ENCODE peak calls at places on chromosome 9, in nine cellular contexts. V is coronary artery; L is CD4-positive, alpha-beta T cell; M is astrocyte; T is kidney; U is heart left ventricle; O is OCI-LY7; I is brain microvascular endothelial cell; Y is tibial artery. D is an unnamed sample.

GRCh38 chr9:84296146-84296843 is 44.3 kb downstream of the SLC28A3 start:
- DNase-seq in V (no peak), L (peak; percentile 11), M (peak; percentile 82), T (no peak), U (no peak), O (no peak), I (peak; percentile 65), Y (no peak), D (peak; percentile 33)

GRCh38 chr9:36151306-36152210 is 15.0 kb downstream of the GLIPR2 start:
- DNase-seq in V (no peak), L (peak; percentile 80), M (peak; percentile 75), T (peak; percentile 83), U (peak; percentile 69), O (peak; percentile 92), I (peak; percentile 61), Y (peak; percentile 77), D (no peak)

GRCh38 chr9:85021686-85022085 is 352.2 kb downstream of the NTRK2 start:
- DNase-seq in V (no peak), L (no peak), M (no peak), T (no peak), U (no peak), O (no peak), I (no peak), Y (no peak), D (no peak)

GRCh38 chr9:94165592-94166236 is 81.5 kb downstream of the PTPDC1 start:
- DNase-seq in V (peak; percentile 99), L (peak; percentile 94), M (peak; percentile 96), T (peak; percentile 100), U (peak; percentile 98), O (peak; percentile 99), I (peak; percentile 98), Y (peak; percentile 99), D (peak; percentile 95)

GRCh38 chr9:112529316-112529715 is 42.7 kb downstream of the KIAA1958 start:
- DNase-seq in V (no peak), L (no peak), M (no peak), T (no peak), U (no peak), O (no peak), I (no peak), Y (no peak), D (no peak)

GRCh38 chr9:34503406-34503805 is 19.4 kb downstream of the ENHO start:
- DNase-seq in V (no peak), L (no peak), M (no peak), T (no peak), U (no peak), O (no peak), I (no peak), Y (no peak), D (no peak)

GRCh38 chr9:84218322-84218721 is 122.2 kb downstream of the SLC28A3 start:
- DNase-seq in V (no peak), L (no peak), M (no peak), T (no peak), U (no peak), O (no peak), I (no peak), Y (no peak), D (no peak)

GRCh38 chr9:127741831-127742434 is 6.8 kb upstream of the TOR2A start:
- DNase-seq in V (no peak), L (no peak), M (peak; percentile 10), T (peak; percentile 84), U (peak; percentile 79), O (no peak), I (no peak), Y (no peak), D (no peak)

GRCh38 chr9:97710356-97711222 is 13.4 kb upstream of the XPA start:
- DNase-seq in V (no peak), L (no peak), M (peak; percentile 30), T (no peak), U (peak; percentile 35), O (peak; percentile 74), I (peak; percentile 62), Y (no peak), D (no peak)

GRCh38 chr9:95508968-95509850 is 7.6 kb downstream of the PTCH1 start:
- DNase-seq in V (peak; percentile 92), L (no peak), M (peak; percentile 87), T (peak; percentile 95), U (peak; percentile 88), O (peak; percentile 92), I (peak; percentile 89), Y (peak; percentile 94), D (peak; percentile 56)

GRCh38 chr9:126701820-126702500 is 88.2 kb downstream of the LMX1B start:
- DNase-seq in V (peak; percentile 65), L (no peak), M (no peak), T (peak; percentile 50), U (peak; percentile 12), O (no peak), I (no peak), Y (peak; percentile 56), D (no peak)

GRCh38 chr9:99015890-99016289 is 72.2 kb downstream of the COL15A1 start:
- DNase-seq in V (no peak), L (no peak), M (no peak), T (no peak), U (no peak), O (no peak), I (no peak), Y (no peak), D (no peak)

GRCh38 chr9:99015448-99015847 is 71.7 kb downstream of the COL15A1 start:
- DNase-seq in V (no peak), L (no peak), M (no peak), T (no peak), U (no peak), O (no peak), I (no peak), Y (no peak), D (no peak)

GRCh38 chr9:99011161-99011709 is 67.5 kb downstream of the COL15A1 start:
- DNase-seq in V (no peak), L (no peak), M (peak; percentile 54), T (no peak), U (no peak), O (peak; percentile 61), I (no peak), Y (no peak), D (no peak)

GRCh38 chr9:99013550-99013949 is 69.8 kb downstream of the COL15A1 start:
- DNase-seq in V (no peak), L (no peak), M (no peak), T (no peak), U (no peak), O (no peak), I (no peak), Y (no peak), D (no peak)

DNA sequence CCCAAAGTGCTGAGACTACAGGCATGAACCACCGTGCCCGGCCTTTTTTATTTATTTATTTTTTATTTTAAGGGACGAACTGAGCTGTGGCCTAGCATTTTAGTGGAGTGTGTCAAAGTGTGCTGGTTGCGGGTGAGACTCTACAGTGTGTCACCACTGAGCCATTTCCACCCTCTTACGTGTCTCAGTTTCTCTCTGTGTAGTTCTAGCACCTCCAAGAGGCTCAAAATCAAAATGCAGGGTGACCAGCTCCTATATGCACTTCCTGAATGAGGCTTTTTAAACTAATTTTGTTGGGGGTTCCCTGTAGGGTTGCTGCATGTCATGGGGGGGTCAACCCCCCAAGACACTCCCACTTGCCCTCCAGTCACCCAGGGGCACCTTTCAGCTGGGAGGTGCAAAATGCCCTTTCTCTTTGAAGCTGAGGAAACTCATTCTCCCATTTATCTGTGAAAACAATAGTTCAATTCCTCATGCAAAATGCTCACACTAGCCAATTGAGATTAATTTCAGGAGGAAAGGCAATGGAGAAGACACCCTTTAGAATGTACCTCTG is 69.3 kb downstream of the COL15A1 start:
- DNase-seq in V (no peak), L (no peak), M (no peak), T (no peak), U (no peak), O (no peak), I (no peak), Y (no peak), D (no peak)
- H3K27ac ChIP-seq in V (no peak overlapping the region), L (no peak overlapping the region), M (no peak overlapping the region), T (no peak overlapping the region), U (peak overlapping the region; percentile 37), O (no peak overlapping the region), I (no peak overlapping the region), Y (no peak overlapping the region), D (no peak overlapping the region)

GRCh38 chr9:70260007-70260443 is 1.2 kb downstream of the SMC5 start:
- DNase-seq in V (no peak), L (no peak), M (no peak), T (peak; percentile 59), U (no peak), O (no peak), I (no peak), Y (no peak), D (no peak)
- H3K27ac ChIP-seq in V (no peak overlapping the region), L (no peak overlapping the region), M (peak overlapping the region; percentile 97), T (no peak overlapping the region), U (no peak overlapping the region), O (no peak overlapping the region), I (peak overlapping the region; percentile 96), Y (peak overlapping the region; percentile 96), D (peak overlapping the region; percentile 94)

GRCh38 chr9:73719660-73720059 is 568.0 kb downstream of the ANXA1 start:
- DNase-seq in V (no peak), L (no peak), M (no peak), T (no peak), U (no peak), O (no peak), I (no peak), Y (no peak), D (peak; percentile 5)

GRCh38 chr9:73715591-73715990 is 563.9 kb downstream of the ANXA1 start:
- DNase-seq in V (no peak), L (no peak), M (no peak), T (no peak), U (no peak), O (no peak), I (no peak), Y (no peak), D (no peak)

DNA sequence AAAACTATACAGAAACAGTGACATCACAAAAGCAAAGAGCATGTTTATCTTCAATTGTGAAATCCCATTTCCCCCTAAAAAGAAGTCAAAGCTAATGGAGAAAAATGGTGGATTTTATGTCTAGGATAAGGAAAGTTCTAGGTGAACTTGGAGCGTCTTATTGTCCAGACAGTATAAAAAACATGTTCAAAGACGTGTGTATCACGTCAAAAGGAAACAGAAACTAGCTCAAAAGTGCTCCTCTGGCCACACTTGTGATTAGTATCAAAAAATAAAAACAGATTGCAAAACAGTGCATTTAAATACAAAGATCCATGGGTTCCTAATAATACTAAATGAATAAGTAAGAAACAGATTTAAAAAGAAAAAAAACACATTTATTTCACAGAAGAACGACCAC is 568.9 kb downstream of the ANXA1 start:
- DNase-seq in V (no peak), L (no peak), M (no peak), T (no peak), U (no peak), O (no peak), I (no peak), Y (no peak), D (no peak)
- H3K27ac ChIP-seq in V (no peak overlapping the region), L (no peak overlapping the region), M (no peak overlapping the region), T (no peak overlapping the region), U (no peak overlapping the region), O (no peak overlapping the region), I (no peak overlapping the region), Y (no peak overlapping the region), D (no peak overlapping the region)

GRCh38 chr9:88319936-88320747 is 68.1 kb upstream of the SPIN1 start:
- DNase-seq in V (no peak), L (no peak), M (no peak), T (no peak), U (no peak), O (no peak), I (peak; percentile 16), Y (no peak), D (no peak)
- H3K27ac ChIP-seq in V (no peak overlapping the region), L (no peak overlapping the region), M (no peak overlapping the region), T (no peak overlapping the region), U (no peak overlapping the region), O (no peak overlapping the region), I (no peak overlapping the region), Y (no peak overlapping the region), D (no peak overlapping the region)